ENCODE peak calls at places on chromosomes 6 and 20, in nine cellular contexts. Z is activated T-helper 1 cell treated with anti-CD3 and anti-CD28 coated beads, Interleukin-12 subunit alpha, Interleukin-12 subunit beta, Interleukin-2, Interleukin-4 antibody, amounts not matched to agents 30 ng/mL and 10 ng/mL and 1 ng/mL, durations not matched to agents 14 hours and 24 hours and 36 hours; C is HT1080; N is activated naive CD8-positive, alpha-beta T cell treated with anti-CD3 and anti-CD28 coated beads, Interleukin-2, amount 50 U/mL, for 24 hours; X is midbrain; F is GM12865; W is neural progenitor cell; D is ELF-1; V is foreskin fibroblast. P is an unnamed sample.
A peak's percentile ranks its signal among the peaks of the same experiment; 100 is the strongest.

GRCh38 chr20:63178889-63179751 is 36.8 kb downstream of the YTHDF1 start:
- DNase-seq in N (peak; percentile 68), Z (peak; percentile 33), D (peak; percentile 71), F (peak; percentile 71), W (peak; percentile 71), C (no peak), V (peak; percentile 16), X (peak; percentile 34), P (peak; percentile 50)

GRCh38 chr20:25486377-25486776 is 78.9 kb downstream of the GINS1 start:
- DNase-seq in Z (no peak), F (no peak), D (no peak), C (no peak), W (no peak), X (no peak), V (peak; percentile 20), N (peak; percentile 3), P (no peak)

GRCh38 chr6:72716916-72717315 is 95.1 kb downstream of the KCNQ5 start:
- DNase-seq in W (no peak), Z (no peak), C (no peak), D (no peak), N (no peak), X (no peak), V (peak; percentile 3), F (no peak), P (no peak)

GRCh38 chr6:30013296-30013922 is 47.7 kb upstream of the POLR1H start:
- DNase-seq in X (no peak), W (peak; percentile 71), N (no peak), F (peak; percentile 26), D (peak; percentile 85), V (no peak), C (no peak), Z (peak; percentile 27), P (no peak)

GRCh38 chr6:24910850-24911712 is 24.7 kb downstream of the RIPOR2 start:
- DNase-seq in D (peak; percentile 52), C (no peak), V (peak; percentile 21), Z (peak; percentile 29), F (peak; percentile 49), N (peak; percentile 57), X (peak; percentile 33), W (peak; percentile 91), P (no peak)

GRCh38 chr6:4518506-4518905 is 257.7 kb upstream of the CDYL start:
- DNase-seq in Z (no peak), X (no peak), C (no peak), N (no peak), W (no peak), D (no peak), F (peak; percentile 5), V (peak; percentile 8), P (no peak)

GRCh38 chr20:49750611-49751396 is 37.1 kb upstream of the B4GALT5 start:
- DNase-seq in F (peak; percentile 94), D (no peak), W (no peak), C (no peak), V (no peak), N (no peak), Z (no peak), X (no peak), P (no peak)

GRCh38 chr6:18280084-18280483 is 15.8 kb upstream of the DEK start:
- DNase-seq in N (no peak), V (no peak), W (peak; percentile 59), Z (no peak), F (no peak), C (no peak), D (no peak), X (no peak), P (no peak)

GRCh38 chr6:107318100-107318736 is 141.1 kb downstream of the PDSS2 start:
- DNase-seq in Z (no peak), V (peak; percentile 52), F (peak; percentile 64), D (peak; percentile 63), C (peak; percentile 36), X (peak; percentile 53), W (peak; percentile 72), N (peak; percentile 43), P (peak; percentile 73)

GRCh38 chr6:70706491-70707123 is 38.9 kb downstream of the SMAP1 start:
- DNase-seq in N (no peak), Z (no peak), X (peak; percentile 69), W (peak; percentile 49), V (peak; percentile 13), C (peak; percentile 15), D (no peak), F (peak; percentile 60), P (peak; percentile 4)

GRCh38 chr6:93164781-93165180 is 254.6 kb downstream of the EPHA7 start:
- DNase-seq in N (no peak), D (no peak), V (no peak), Z (no peak), W (no peak), F (no peak), C (peak; percentile 52), X (no peak), P (no peak)

GRCh38 chr6:133951881-133952814 is 876 bp upstream of the TBPL1 start:
- DNase-seq in Z (peak; percentile 12), X (peak; percentile 43), D (peak; percentile 50), N (peak; percentile 51), F (peak; percentile 82), V (peak; percentile 66), C (peak; percentile 75), W (peak; percentile 64), P (peak; percentile 71)

GRCh38 chr6:138608896-138609295 is 109.6 kb upstream of the NHSL1 start:
- DNase-seq in D (no peak), V (no peak), F (no peak), C (no peak), X (no peak), W (no peak), N (no peak), Z (no peak), P (no peak)

GRCh38 chr6:44167567-44167966 is 8.9 kb downstream of the CAPN11 start:
- DNase-seq in F (no peak), V (no peak), Z (no peak), N (no peak), W (no peak), D (no peak), C (no peak), X (no peak), P (no peak)

GRCh38 chr20:36815454-36816091 is 42.0 kb upstream of the DSN1 start:
- DNase-seq in Z (no peak), F (no peak), C (no peak), N (no peak), W (no peak), D (peak; percentile 26), X (no peak), V (no peak), P (no peak)

P was measured in SHP77.